ENCODE peak calls at places on chromosomes 11 and 22, in eight cellular contexts. U is ecto neural progenitor cell, F is AG04450, L is kidney, T is activated T-helper 1 cell treated with Interleukin-2 at 50 U/mL for 16 hours, J is D341Med, N is HFFc6, H is SJCRH30. A is an unnamed sample.

GRCh38 chr22:37571258-37571991 is 8.5 kb downstream of the LGALS2 start:
- DNase-seq in U (no peak), F (no peak), L (no peak), T (no peak), J (no peak), N (no peak), H (no peak), A (no peak)

GRCh38 chr11:37946155-37946766 is 1348.2 kb upstream of the RAG2 start:
- DNase-seq in U (no peak), F (peak), L (no peak), T (no peak), J (no peak), N (peak), H (peak), A (no peak)

GRCh38 chr22:25700996-25701815 is 40.8 kb upstream of the MYO18B start:
- DNase-seq in U (no peak), F (no peak), L (no peak), T (no peak), J (peak), N (no peak), H (peak), A (no peak)

GRCh38 chr11:6630632-6631291 is 11.5 kb upstream of the TPP1 start:
- DNase-seq in U (no peak), F (no peak), L (peak), T (no peak), J (no peak), N (no peak), H (no peak), A (no peak)

GRCh38 chr22:46522743-46523300 is 14.6 kb downstream of the CELSR1 start:
- DNase-seq in U (peak), F (no peak), L (no peak), T (no peak), J (no peak), N (no peak), H (peak), A (no peak)

GRCh38 chr11:74204692-74205091 is 33.6 kb downstream of the PPME1 start:
- DNase-seq in U (no peak), F (no peak), L (no peak), T (no peak), J (no peak), N (no peak), H (no peak), A (no peak)

GRCh38 chr22:22902247-22902962 is 14.8 kb downstream of the IGLL5 start:
- DNase-seq in U (no peak), F (no peak), L (no peak), T (no peak), J (no peak), N (no peak), H (peak), A (no peak)

GRCh38 chr11:5420993-5421392 is 918 bp upstream of the OR51Q1 start:
- DNase-seq in U (no peak), F (no peak), L (no peak), T (no peak), J (no peak), N (no peak), H (no peak), A (no peak)

GRCh38 chr22:40215266-40215665 is 37.5 kb downstream of the TNRC6B start:
- DNase-seq in U (peak), F (no peak), L (no peak), T (no peak), J (no peak), N (no peak), H (no peak), A (no peak)

GRCh38 chr11:47324520-47324919 is 28.0 kb downstream of the MYBPC3 start:
- DNase-seq in U (peak), F (no peak), L (no peak), T (no peak), J (no peak), N (no peak), H (no peak), A (no peak)

GRCh38 chr11:1193326-1194230 is 29.3 kb upstream of the MUC5B start:
- DNase-seq in U (peak), F (no peak), L (peak), T (no peak), J (peak), N (no peak), H (no peak), A (no peak)

GRCh38 chr11:102287963-102288744 is 29.1 kb upstream of the BIRC3 start:
- DNase-seq in U (peak), F (peak), L (no peak), T (no peak), J (peak), N (peak), H (peak), A (peak)

GRCh38 chr11:113376156-113376555 is 11.4 kb upstream of the ANKK1 start:
- DNase-seq in U (no peak), F (peak), L (no peak), T (no peak), J (peak), N (no peak), H (no peak), A (no peak)

GRCh38 chr11:79195209-79195608 is 245.6 kb downstream of the TENM4 start:
- DNase-seq in U (no peak), F (no peak), L (no peak), T (no peak), J (no peak), N (no peak), H (no peak), A (no peak)

GRCh38 chr11:89633125-89633695 is 76.9 kb upstream of the TRIM77 start:
- DNase-seq in U (no peak), F (no peak), L (no peak), T (no peak), J (no peak), N (no peak), H (no peak), A (no peak)

GRCh38 chr11:131584694-131585592 is 214.5 kb downstream of the NTM start:
- DNase-seq in U (peak), F (no peak), L (no peak), T (no peak), J (no peak), N (no peak), H (peak), A (no peak)

GRCh38 chr11:7168741-7168990 is 79.9 kb downstream of the RBMXL2 start:
- DNase-seq in U (no peak), F (no peak), L (no peak), T (no peak), J (no peak), N (no peak), H (no peak), A (no peak)

GRCh38 chr11:34649597-34649996 is 28.7 kb downstream of the EHF start:
- DNase-seq in U (no peak), F (no peak), L (no peak), T (no peak), J (no peak), N (no peak), H (no peak), A (no peak)

GRCh38 chr11:85132839-85133238 is 494.3 kb downstream of the DLG2 start:
- DNase-seq in U (peak), F (no peak), L (no peak), T (no peak), J (no peak), N (no peak), H (peak), A (no peak)

GRCh38 chr11:83459802-83460201 is 173.6 kb upstream of the CCDC90B start:
- DNase-seq in U (no peak), F (no peak), L (no peak), T (no peak), J (no peak), N (no peak), H (peak), A (no peak)

GRCh38 chr11:35216962-35217667 is 78.1 kb downstream of the CD44 start:
- DNase-seq in U (no peak), F (no peak), L (no peak), T (no peak), J (no peak), N (no peak), H (no peak), A (no peak)